ENCODE peak calls at places on chromosome 11, in ten cellular contexts. C is skeletal muscle cell; P is astrocyte of the cerebellum; M is AG04449; J is testis; R is astrocyte; K is mucosa of descending colon; U is sigmoid colon; X is CD8-positive, alpha-beta T cell; Q is cardiac muscle cell. Y is an unnamed sample.

GRCh38 chr11:48164836-48165235 is 51.8 kb upstream of the OR4B1 start:
- DNase-seq in C (no peak), P (no peak), M (no peak), J (no peak), R (no peak), K (no peak), U (no peak), X (no peak), Q (no peak), Y (no peak)

GRCh38 chr11:86753376-86753775 is 47.0 kb upstream of the PRSS23 start:
- DNase-seq in C (no peak), P (no peak), M (no peak), J (no peak), R (no peak), K (no peak), U (no peak), X (no peak), Q (no peak), Y (no peak)

GRCh38 chr11:123474994-123475393 is 44.9 kb downstream of the GRAMD1B start:
- DNase-seq in C (no peak), P (no peak), M (peak), J (peak), R (peak), K (no peak), U (peak), X (no peak), Q (peak), Y (no peak)

GRCh38 chr11:129853508-129854228 is 38.0 kb downstream of the TMEM45B start:
- DNase-seq in C (no peak), P (no peak), M (no peak), J (peak), R (no peak), K (peak), U (no peak), X (peak), Q (peak), Y (no peak)

GRCh38 chr11:43952020-43952400 is 9.6 kb downstream of the C11orf96 start:
- DNase-seq in C (no peak), P (no peak), M (no peak), J (no peak), R (no peak), K (no peak), U (no peak), X (no peak), Q (no peak), Y (no peak)

GRCh38 chr11:5922749-5923426 is 19.2 kb upstream of the OR56A3 start:
- DNase-seq in C (no peak), P (no peak), M (no peak), J (no peak), R (no peak), K (no peak), U (no peak), X (no peak), Q (no peak), Y (peak)

GRCh38 chr11:61671527-61671926 is 8.7 kb upstream of the DAGLA start:
- DNase-seq in C (no peak), P (no peak), M (no peak), J (no peak), R (no peak), K (peak), U (no peak), X (no peak), Q (no peak), Y (no peak)

GRCh38 chr11:122938557-122938956 is 43.1 kb downstream of the BSX start:
- DNase-seq in C (no peak), P (no peak), M (no peak), J (no peak), R (no peak), K (no peak), U (no peak), X (no peak), Q (no peak), Y (no peak)

GRCh38 chr11:100825610-100826009 is 138.5 kb downstream of the ARHGAP42 start:
- DNase-seq in C (no peak), P (no peak), M (no peak), J (no peak), R (no peak), K (no peak), U (no peak), X (no peak), Q (no peak), Y (no peak)

GRCh38 chr11:102836290-102836875 is 7.0 kb downstream of the MMP3 start:
- DNase-seq in C (peak), P (peak), M (peak), J (no peak), R (peak), K (no peak), U (no peak), X (no peak), Q (peak), Y (no peak)

GRCh38 chr11:86818466-86819282 is 18.3 kb downstream of the PRSS23 start:
- DNase-seq in C (no peak), P (peak), M (peak), J (no peak), R (peak), K (no peak), U (no peak), X (no peak), Q (peak), Y (peak)

GRCh38 chr11:126007263-126007662 is 55.4 kb downstream of the CDON start:
- DNase-seq in C (peak), P (no peak), M (peak), J (peak), R (peak), K (peak), U (no peak), X (no peak), Q (peak), Y (peak)

GRCh38 chr11:15430381-15430780 is 315.7 kb downstream of the INSC start:
- DNase-seq in C (no peak), P (no peak), M (no peak), J (no peak), R (no peak), K (no peak), U (no peak), X (no peak), Q (no peak), Y (peak)

GRCh38 chr11:118605116-118605867 is 2.1 kb upstream of the PHLDB1 start:
- DNase-seq in C (peak), P (peak), M (peak), J (peak), R (peak), K (peak), U (peak), X (no peak), Q (peak), Y (no peak)

GRCh38 chr11:91608662-91609061 is 616.0 kb upstream of the FAT3 start:
- DNase-seq in C (peak), P (no peak), M (no peak), J (no peak), R (no peak), K (no peak), U (no peak), X (no peak), Q (no peak), Y (no peak)

GRCh38 chr11:132623496-132623895 is 908.8 kb downstream of the OPCML start:
- DNase-seq in C (no peak), P (no peak), M (no peak), J (no peak), R (no peak), K (no peak), U (no peak), X (no peak), Q (no peak), Y (no peak)

GRCh38 chr11:47948137-47948536 is 32.2 kb upstream of the PTPRJ start:
- DNase-seq in C (no peak), P (no peak), M (no peak), J (no peak), R (no peak), K (no peak), U (no peak), X (no peak), Q (peak), Y (no peak)

DNA sequence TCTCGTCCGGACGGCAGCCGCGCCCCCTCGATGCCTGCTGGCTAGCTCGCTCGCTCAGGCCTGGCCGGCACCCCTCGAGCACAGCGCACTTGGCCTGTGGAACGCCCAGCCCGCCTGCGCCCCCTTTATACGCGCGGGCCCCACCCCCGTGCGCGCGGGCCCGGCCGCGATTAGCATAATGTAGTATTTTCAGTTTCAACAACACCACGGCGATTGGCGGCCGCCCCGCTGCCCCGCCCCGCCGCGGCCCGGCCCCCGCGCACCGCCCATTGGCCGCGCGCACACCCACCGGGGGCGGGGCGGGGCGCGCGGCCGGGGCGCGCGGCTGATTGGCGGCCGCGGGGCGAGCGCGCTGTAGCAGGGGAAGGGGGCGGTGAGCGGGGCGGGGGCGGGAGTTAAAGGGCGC is at the start of gene CDKN1C:
- DNase-seq in C (peak), P (peak), M (no peak), J (peak), R (peak), K (peak), U (peak), X (peak), Q (peak), Y (no peak)
- H3K4me3 ChIP-seq in C (peak), P (peak), M (peak), J (peak), R (peak), K (peak), U (peak), X (peak), Q (peak), Y (peak)

GRCh38 chr11:11940551-11940950 is 67.9 kb downstream of the DKK3 start:
- DNase-seq in C (no peak), P (no peak), M (no peak), J (no peak), R (no peak), K (no peak), U (no peak), X (no peak), Q (no peak), Y (no peak)
- H3K4me3 ChIP-seq in C (no peak), P (no peak), M (no peak), J (no peak), R (no peak), K (no peak), U (no peak), X (no peak), Q (no peak), Y (no peak)

GRCh38 chr11:63246045-63246444 is 2.6 kb upstream of the SLC22A25 start:
- DNase-seq in C (no peak), P (no peak), M (no peak), J (no peak), R (no peak), K (no peak), U (no peak), X (no peak), Q (no peak), Y (no peak)
- H3K4me3 ChIP-seq in C (no peak), P (no peak), M (no peak), J (no peak), R (no peak), K (no peak), U (no peak), X (no peak), Q (no peak), Y (no peak)

GRCh38 chr11:31797227-31798056 is 13.7 kb downstream of the PAX6 start:
- DNase-seq in C (no peak), P (no peak), M (no peak), J (no peak), R (no peak), K (no peak), U (no peak), X (no peak), Q (no peak), Y (no peak)
- H3K4me3 ChIP-seq in C (no peak), P (no peak), M (no peak), J (no peak), R (no peak), K (no peak), U (no peak), X (no peak), Q (no peak), Y (no peak)

GRCh38 chr11:85525711-85526110 is 101.4 kb downstream of the DLG2 start:
- DNase-seq in C (no peak), P (no peak), M (no peak), J (no peak), R (no peak), K (no peak), U (no peak), X (no peak), Q (no peak), Y (no peak)
- H3K4me3 ChIP-seq in C (no peak), P (no peak), M (no peak), J (no peak), R (no peak), K (no peak), U (no peak), X (no peak), Q (no peak), Y (no peak)

DNA sequence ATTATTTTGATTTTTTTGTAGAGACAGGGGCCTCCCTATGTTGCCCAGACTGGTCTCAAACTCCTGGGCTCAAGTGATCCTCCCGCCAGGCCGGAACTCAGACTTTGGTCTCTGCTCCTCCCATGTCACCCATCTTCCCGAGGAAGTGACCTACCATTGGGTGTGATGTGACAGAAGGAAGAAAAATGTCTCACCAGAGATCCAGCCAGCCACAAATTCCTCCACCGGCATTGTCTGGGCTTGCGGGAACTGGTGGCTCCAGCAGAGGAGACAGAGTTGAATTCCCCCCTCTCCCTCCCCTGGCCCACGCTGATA is 768 bp downstream of the SLC25A45 start:
- DNase-seq in C (no peak), P (peak), M (no peak), J (no peak), R (peak), K (no peak), U (no peak), X (no peak), Q (no peak), Y (no peak)
- H3K4me3 ChIP-seq in C (peak), P (peak), M (peak), J (peak), R (no peak), K (no peak), U (peak), X (peak), Q (no peak), Y (peak)

GRCh38 chr11:73315288-73316020 is 7.4 kb downstream of the ARHGEF17 start:
- DNase-seq in C (no peak), P (no peak), M (no peak), J (no peak), R (no peak), K (no peak), U (peak), X (no peak), Q (no peak), Y (no peak)
- H3K4me3 ChIP-seq in C (no peak), P (no peak), M (peak), J (no peak), R (no peak), K (no peak), U (peak), X (no peak), Q (no peak), Y (no peak)

GRCh38 chr11:134069426-134069921 is 602 bp downstream of the JAM3 start:
- DNase-seq in C (no peak), P (no peak), M (no peak), J (peak), R (no peak), K (no peak), U (no peak), X (no peak), Q (peak), Y (no peak)

GRCh38 chr11:134071306-134071705 is 2.4 kb downstream of the JAM3 start:
- DNase-seq in C (no peak), P (no peak), M (no peak), J (no peak), R (no peak), K (no peak), U (no peak), X (no peak), Q (no peak), Y (no peak)

GRCh38 chr11:134067486-134067885 is 1.4 kb upstream of the JAM3 start:
- DNase-seq in C (no peak), P (no peak), M (no peak), J (no peak), R (no peak), K (no peak), U (no peak), X (no peak), Q (no peak), Y (no peak)

GRCh38 chr11:134069996-134070845 is 1.3 kb downstream of the JAM3 start:
- DNase-seq in C (no peak), P (no peak), M (no peak), J (peak), R (no peak), K (no peak), U (no peak), X (no peak), Q (no peak), Y (no peak)

DNA sequence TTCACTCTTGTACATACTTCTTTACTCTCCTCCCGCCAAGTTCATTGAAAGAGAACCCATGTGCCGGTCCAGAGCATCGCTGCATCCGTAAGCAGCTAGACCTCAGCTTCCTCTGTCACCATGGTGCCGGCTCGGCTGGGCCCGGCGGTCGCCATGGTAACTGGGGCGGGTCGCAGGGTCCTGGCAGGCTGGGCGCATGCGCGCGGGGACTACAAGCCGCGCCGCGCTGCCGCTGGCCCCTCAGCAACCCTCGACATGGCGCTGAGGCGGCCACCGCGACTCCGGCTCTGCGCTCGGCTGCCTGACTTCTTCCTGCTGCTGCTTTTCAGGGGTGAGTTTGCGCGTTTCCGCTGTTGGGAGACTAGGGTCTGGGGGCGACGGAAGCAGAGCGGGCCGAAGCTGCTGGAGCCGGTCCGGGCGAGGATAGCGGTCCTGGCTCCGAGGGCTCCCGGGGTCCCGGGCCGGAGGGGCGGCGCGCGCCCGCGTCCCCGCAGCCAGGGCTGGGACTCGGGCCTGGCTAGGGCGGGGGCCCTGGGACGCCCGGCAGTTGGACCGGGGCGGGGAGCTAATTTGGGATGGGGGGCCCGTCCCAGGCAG is at the start of gene JAM3:
- DNase-seq in C (peak), P (peak), M (peak), J (peak), R (peak), K (peak), U (peak), X (peak), Q (peak), Y (no peak)
- H3K4me3 ChIP-seq in C (peak), P (peak), M (peak), J (peak), R (peak), K (no peak), U (peak), X (peak), Q (peak), Y (peak)

Y was measured in epithelial cell of proximal tubule.